ENCODE peak calls at places on chromosomes 3 and 15, in nine cellular contexts. M is ascending aorta; Y is NCI-H2081; C is Kasumi-1; Z is BJ; W is effector memory CD8-positive, alpha-beta T cell; R is GM04503; U is caudate nucleus; H is Panc1. E is an unnamed sample.
A peak's percentile ranks its signal among the peaks of the same experiment; 100 is the strongest.

GRCh38 chr3:134314588-134315285 is 59.5 kb downstream of the AMOTL2 start:
- DNase-seq in M (no peak), Y (no peak), C (no peak), Z (no peak), W (no peak), R (no peak), U (no peak), H (no peak), E (no peak)

GRCh38 chr3:158658889-158659288 is 13.6 kb downstream of the LXN start:
- DNase-seq in M (no peak), Y (no peak), C (no peak), Z (no peak), W (no peak), R (no peak), U (no peak), H (no peak), E (no peak)

GRCh38 chr3:48500656-48501055 is 3.3 kb downstream of the SHISA5 start:
- DNase-seq in M (no peak), Y (no peak), C (no peak), Z (no peak), W (no peak), R (no peak), U (no peak), H (no peak), E (no peak)

GRCh38 chr15:96947830-96948229 is 617.3 kb downstream of the NR2F2 start:
- DNase-seq in M (no peak), Y (no peak), C (no peak), Z (no peak), W (no peak), R (no peak), U (no peak), H (no peak), E (no peak)

GRCh38 chr3:108437439-108437838 is 73.0 kb downstream of the MYH15 start:
- DNase-seq in M (no peak), Y (peak; percentile 70), C (no peak), Z (no peak), W (no peak), R (no peak), U (no peak), H (no peak), E (peak; percentile 85)

GRCh38 chr3:15861163-15861562 is 63.4 kb upstream of the ANKRD28 start:
- DNase-seq in M (no peak), Y (no peak), C (no peak), Z (no peak), W (no peak), R (no peak), U (no peak), H (no peak), E (no peak)

GRCh38 chr3:39980021-39980420 is 170.6 kb downstream of the MYRIP start:
- DNase-seq in M (no peak), Y (no peak), C (no peak), Z (no peak), W (no peak), R (no peak), U (no peak), H (no peak), E (no peak)

GRCh38 chr3:46477756-46478155 is 13.1 kb upstream of the LTF start:
- DNase-seq in M (no peak), Y (no peak), C (no peak), Z (no peak), W (no peak), R (no peak), U (no peak), H (no peak), E (no peak)

GRCh38 chr3:70905496-70905895 is 593.1 kb upstream of the MDFIC2 start:
- DNase-seq in M (no peak), Y (no peak), C (no peak), Z (no peak), W (no peak), R (no peak), U (no peak), H (no peak), E (no peak)

GRCh38 chr15:28945626-28946215 is 59.9 kb downstream of the APBA2 start:
- DNase-seq in M (no peak), Y (no peak), C (no peak), Z (no peak), W (no peak), R (no peak), U (no peak), H (no peak), E (no peak)

GRCh38 chr3:123067689-123068226 is 933 bp downstream of the PDIA5 start:
- DNase-seq in M (no peak), Y (no peak), C (peak; percentile 16), Z (no peak), W (no peak), R (no peak), U (no peak), H (no peak), E (no peak)

GRCh38 chr3:73433079-73433478 is 191.7 kb downstream of the PDZRN3 start:
- DNase-seq in M (no peak), Y (no peak), C (no peak), Z (no peak), W (no peak), R (no peak), U (no peak), H (no peak), E (no peak)

GRCh38 chr3:185837409-185837808 is 12.6 kb upstream of the IGF2BP2 start:
- DNase-seq in M (no peak), Y (no peak), C (no peak), Z (no peak), W (no peak), R (no peak), U (no peak), H (no peak), E (peak; percentile 25)

GRCh38 chr3:87120850-87121249 is 106.3 kb upstream of the CHMP2B start:
- DNase-seq in M (no peak), Y (no peak), C (no peak), Z (no peak), W (no peak), R (no peak), U (no peak), H (no peak), E (no peak)

GRCh38 chr15:52483712-52484111 is 45.0 kb downstream of the MYO5A start:
- DNase-seq in M (no peak), Y (no peak), C (peak; percentile 88), Z (no peak), W (no peak), R (no peak), U (no peak), H (no peak), E (no peak)

GRCh38 chr15:90463381-90463780 is 66.3 kb upstream of the CRTC3 start:
- DNase-seq in M (no peak), Y (no peak), C (no peak), Z (peak; percentile 23), W (no peak), R (peak; percentile 86), U (peak; percentile 15), H (peak; percentile 33), E (no peak)

GRCh38 chr3:47418167-47419082 is 37.6 kb downstream of the PTPN23 start:
- DNase-seq in M (no peak), Y (no peak), C (no peak), Z (no peak), W (no peak), R (no peak), U (no peak), H (no peak), E (no peak)

GRCh38 chr3:39149498-39150169 is 3.8 kb downstream of the CSRNP1 start:
- DNase-seq in M (no peak), Y (no peak), C (no peak), Z (no peak), W (no peak), R (no peak), U (no peak), H (no peak), E (no peak)

GRCh38 chr3:31533169-31533870 is 595 bp downstream of the STT3B start:
- DNase-seq in M (no peak), Y (no peak), C (peak; percentile 22), Z (no peak), W (peak; percentile 54), R (no peak), U (no peak), H (no peak), E (no peak)

GRCh38 chr15:48579945-48580671 is 65.4 kb downstream of the FBN1 start:
- DNase-seq in M (no peak), Y (no peak), C (no peak), Z (no peak), W (no peak), R (no peak), U (no peak), H (no peak), E (no peak)

GRCh38 chr3:96813134-96813819 is 1.1 kb upstream of the EPHA6 start:
- DNase-seq in M (no peak), Y (peak; percentile 86), C (peak; percentile 62), Z (no peak), W (no peak), R (peak; percentile 8), U (peak; percentile 51), H (no peak), E (peak; percentile 66)

GRCh38 chr3:58151637-58152036 is 59.1 kb downstream of the DNASE1L3 start:
- DNase-seq in M (no peak), Y (no peak), C (no peak), Z (no peak), W (no peak), R (no peak), U (peak; percentile 11), H (no peak), E (no peak)

GRCh38 chr3:63791974-63792373 is 27.1 kb upstream of the C3orf49 start:
- DNase-seq in M (no peak), Y (no peak), C (no peak), Z (peak; percentile 35), W (no peak), R (peak; percentile 58), U (no peak), H (no peak), E (peak; percentile 1)

E was measured in LNCaP clone FGC.